ENCODE peak calls at places on chromosomes 4 and X, in five cellular contexts. D is DMS 273 treated with DMSO at 0.1 percent for 48 hours; N is T follicular helper cell; B is NCI-H1092; E is stimulated activated CD8-positive, alpha-beta memory T cell treated with anti-CD3 and anti-CD28 coated beads, Interleukin-4, amount 100 ng/mL, for 4 hours. S is an unnamed sample.

GRCh38 chrX:39709364-39709763 is 388.4 kb downstream of the BCOR start:
- DNase-seq in E (no peak), B (no peak), N (no peak), D (no peak), S (no peak)

GRCh38 chr4:74109894-74110605 is 11.1 kb upstream of the CXCL2 start:
- DNase-seq in D (no peak), B (no peak), N (no peak), E (no peak), S (peak; percentile 91)

GRCh38 chr4:164023214-164023613 is 528.7 kb downstream of the TMA16 start:
- DNase-seq in N (no peak), D (no peak), E (no peak), B (no peak), S (no peak)

GRCh38 chrX:152197425-152197824 is 59.0 kb upstream of the MAGEA10 start:
- DNase-seq in B (no peak), E (no peak), N (no peak), D (no peak), S (no peak)

GRCh38 chr4:86769794-86770193 is 79.4 kb downstream of the SLC10A6 start:
- DNase-seq in D (no peak), B (no peak), N (no peak), E (no peak), S (no peak)

GRCh38 chrX:39445336-39445735 is 644.1 kb downstream of the MID1IP1 start:
- DNase-seq in N (peak; percentile 15), D (no peak), E (peak; percentile 31), B (peak; percentile 16), S (no peak)

GRCh38 chr4:168139336-168139735 is 47.0 kb downstream of the ANXA10 start:
- DNase-seq in B (no peak), D (no peak), E (no peak), N (no peak), S (peak; percentile 92)

GRCh38 chr4:182885738-182886077 is 31.5 kb downstream of the DCTD start:
- DNase-seq in N (no peak), E (no peak), B (no peak), D (no peak), S (peak; percentile 46)

GRCh38 chr4:123600921-123601904 is 204.6 kb downstream of the SPRY1 start:
- DNase-seq in E (no peak), B (no peak), D (no peak), N (no peak), S (no peak)

GRCh38 chrX:1394731-1395501 is 3.0 kb upstream of the SLC25A6 start:
- DNase-seq in B (no peak), E (no peak), N (no peak), D (no peak), S (peak; percentile 36)

GRCh38 chr4:67702166-67702565 is 1.2 kb upstream of the UBA6 start:
- DNase-seq in N (no peak), B (no peak), D (no peak), E (no peak), S (no peak)

GRCh38 chr4:177367336-177367735 is 57.7 kb downstream of the NEIL3 start:
- DNase-seq in B (no peak), N (no peak), E (no peak), D (no peak), S (peak; percentile 28)

GRCh38 chr4:162969194-162969593 is 197.5 kb downstream of the NAF1 start:
- DNase-seq in B (no peak), N (no peak), E (no peak), D (no peak), S (no peak)

GRCh38 chr4:179750374-179750773 is 2308.1 kb upstream of the AGA start:
- DNase-seq in D (no peak), N (no peak), E (no peak), B (no peak), S (no peak)

GRCh38 chr4:21768349-21769310 is 179.9 kb downstream of the KCNIP4 start:
- DNase-seq in N (no peak), D (no peak), B (peak; percentile 38), E (no peak), S (peak; percentile 69)

GRCh38 chr4:88277711-88278025 is 6.7 kb downstream of the PPM1K start:
- DNase-seq in D (no peak), B (no peak), E (no peak), N (no peak), S (no peak)

GRCh38 chr4:113575391-113575790 is 186.1 kb downstream of the CAMK2D start:
- DNase-seq in E (no peak), B (no peak), N (no peak), D (no peak), S (peak; percentile 64)

GRCh38 chr4:154559141-154559841 is 3.5 kb upstream of the FGB start:
- DNase-seq in E (no peak), N (no peak), D (peak; percentile 0), B (no peak), S (peak; percentile 65)

GRCh38 chr4:8035371-8035780 is 95.7 kb upstream of the AFAP1 start:
- DNase-seq in N (no peak), D (no peak), E (no peak), B (peak; percentile 84), S (peak; percentile 40)

GRCh38 chrX:14528629-14529287 is 578 bp upstream of the GLRA2 start:
- DNase-seq in D (peak; percentile 36), E (no peak), B (peak; percentile 76), N (peak; percentile 5), S (peak; percentile 19)

GRCh38 chr4:48683784-48684666 is 96.1 kb downstream of the FRYL start:
- DNase-seq in D (no peak), N (no peak), B (no peak), E (no peak), S (no peak)

GRCh38 chr4:169627307-169627706 is 6.9 kb downstream of the CLCN3 start:
- DNase-seq in D (no peak), N (no peak), B (no peak), E (no peak), S (no peak)

GRCh38 chr4:156763511-156763910 is 208.1 kb downstream of the PDGFC start:
- DNase-seq in B (peak; percentile 30), N (no peak), D (peak; percentile 7), E (no peak), S (no peak)

GRCh38 chr4:152095701-152096070 is 334.9 kb upstream of the GATB start:
- DNase-seq in B (no peak), E (no peak), N (no peak), D (no peak), S (no peak)

GRCh38 chr4:74674750-74675149 is 119.6 kb downstream of the BTC start:
- DNase-seq in D (no peak), B (no peak), E (no peak), N (no peak), S (peak; percentile 14)

GRCh38 chr4:73452953-73453700 is 17.1 kb downstream of the AFP start:
- DNase-seq in D (no peak), B (no peak), E (no peak), N (no peak), S (peak; percentile 42)

GRCh38 chr4:110540606-110541440 is 64.9 kb downstream of the ENPEP start:
- DNase-seq in B (no peak), N (no peak), D (no peak), E (no peak), S (peak; percentile 96)

GRCh38 chr4:119897260-119897659 is 169.4 kb downstream of the MAD2L1 start:
- DNase-seq in D (peak; percentile 86), B (peak; percentile 72), E (no peak), N (no peak), S (no peak)

GRCh38 chr4:2087170-2087569 is 28.0 kb downstream of the NAT8L start:
- DNase-seq in D (no peak), E (no peak), N (no peak), B (no peak), S (no peak)

GRCh38 chrX:25536307-25536970 is 520.7 kb upstream of the ARX start:
- DNase-seq in E (no peak), N (no peak), D (no peak), B (peak; percentile 1), S (no peak)

GRCh38 chr4:54959656-54960055 is 165.7 kb downstream of the KDR start:
- DNase-seq in N (no peak), B (no peak), E (no peak), D (no peak), S (peak; percentile 67)

GRCh38 chrX:140360284-140360683 is 144.6 kb downstream of the SOX3 start:
- DNase-seq in N (no peak), E (no peak), B (no peak), D (no peak), S (no peak)

GRCh38 chr4:153211986-153212720 is 7.9 kb downstream of the TRIM2 start:
- DNase-seq in B (no peak), N (no peak), E (no peak), D (no peak), S (peak; percentile 80)

GRCh38 chr4:5142726-5143125 is 91.4 kb downstream of the STK32B start:
- DNase-seq in E (no peak), D (no peak), B (no peak), N (no peak), S (peak; percentile 75)

S was measured in fibroblast of the aortic adventitia.